ENCODE peak calls at places on chromosome 4, in five cellular contexts. I, D, H, U and S are unnamed samples.

GRCh38 chr4:55906999-55907398 is 41.7 kb upstream of the CEP135 start:
- DNase-seq in I (peak; percentile 1), D (no peak), H (no peak), U (no peak), S (peak; percentile 15)

GRCh38 chr4:106080376-106080775 is 185.1 kb downstream of the NPNT start:
- DNase-seq in I (peak; percentile 17), D (no peak), H (no peak), U (no peak), S (no peak)

GRCh38 chr4:126772662-126773061 is 860.1 kb upstream of the INTU start:
- DNase-seq in I (no peak), D (no peak), H (no peak), U (no peak), S (no peak)

GRCh38 chr4:109046549-109047171 is 255.8 kb downstream of the COL25A1 start:
- DNase-seq in I (peak; percentile 66), D (no peak), H (no peak), U (peak; percentile 71), S (no peak)

GRCh38 chr4:98293089-98293887 is 32.1 kb downstream of the RAP1GDS1 start:
- DNase-seq in I (peak; percentile 69), D (no peak), H (no peak), U (no peak), S (no peak)

GRCh38 chr4:6621556-6621927 is 18.9 kb upstream of the MRFAP1 start:
- DNase-seq in I (no peak), D (no peak), H (no peak), U (no peak), S (no peak)

GRCh38 chr4:182307746-182308145 is 64.5 kb downstream of the TENM3 start:
- DNase-seq in I (peak; percentile 86), D (no peak), H (no peak), U (peak; percentile 98), S (no peak)

GRCh38 chr4:163251204-163251603 is 81.2 kb downstream of the NPY1R start:
- DNase-seq in I (no peak), D (no peak), H (no peak), U (no peak), S (no peak)

GRCh38 chr4:63528592-63528991 is 880.7 kb downstream of the TECRL start:
- DNase-seq in I (peak; percentile 15), D (no peak), H (no peak), U (no peak), S (no peak)

GRCh38 chr4:121370729-121371325 is 10.0 kb downstream of the QRFPR start:
- DNase-seq in I (peak; percentile 64), D (no peak), H (peak; percentile 27), U (peak; percentile 54), S (peak; percentile 72)

GRCh38 chr4:56821394-56822263 is at the start of gene SPINK2:
- DNase-seq in I (no peak), D (peak; percentile 66), H (peak; percentile 75), U (no peak), S (peak; percentile 59)

GRCh38 chr4:8340721-8341680 is 71.4 kb downstream of the HTRA3 start:
- DNase-seq in I (peak; percentile 25), D (no peak), H (no peak), U (no peak), S (no peak)

GRCh38 chr4:170721812-170722373 is 632.1 kb upstream of the AADAT start:
- DNase-seq in I (no peak), D (no peak), H (no peak), U (no peak), S (no peak)

GRCh38 chr4:76822294-76822693 is 75.7 kb downstream of the SOWAHB start:
- DNase-seq in I (no peak), D (no peak), H (no peak), U (no peak), S (no peak)

GRCh38 chr4:165718660-165719059 is 154.4 kb upstream of the TLL1 start:
- DNase-seq in I (no peak), D (no peak), H (no peak), U (no peak), S (no peak)

GRCh38 chr4:55554453-55555030 is 7.8 kb upstream of the CLOCK start:
- DNase-seq in I (peak; percentile 79), D (no peak), H (peak; percentile 40), U (peak; percentile 62), S (no peak)

GRCh38 chr4:150297861-150298474 is 219.7 kb downstream of the DCLK2 start:
- DNase-seq in I (peak; percentile 86), D (no peak), H (peak; percentile 48), U (peak; percentile 79), S (peak; percentile 71)

GRCh38 chr4:3295837-3296624 is 3.2 kb downstream of the RGS12 start:
- DNase-seq in I (no peak), D (no peak), H (no peak), U (no peak), S (no peak)

GRCh38 chr4:168569066-168569908 is 72.4 kb downstream of the PALLD start:
- DNase-seq in I (no peak), D (no peak), H (no peak), U (no peak), S (peak; percentile 26)

DNA sequence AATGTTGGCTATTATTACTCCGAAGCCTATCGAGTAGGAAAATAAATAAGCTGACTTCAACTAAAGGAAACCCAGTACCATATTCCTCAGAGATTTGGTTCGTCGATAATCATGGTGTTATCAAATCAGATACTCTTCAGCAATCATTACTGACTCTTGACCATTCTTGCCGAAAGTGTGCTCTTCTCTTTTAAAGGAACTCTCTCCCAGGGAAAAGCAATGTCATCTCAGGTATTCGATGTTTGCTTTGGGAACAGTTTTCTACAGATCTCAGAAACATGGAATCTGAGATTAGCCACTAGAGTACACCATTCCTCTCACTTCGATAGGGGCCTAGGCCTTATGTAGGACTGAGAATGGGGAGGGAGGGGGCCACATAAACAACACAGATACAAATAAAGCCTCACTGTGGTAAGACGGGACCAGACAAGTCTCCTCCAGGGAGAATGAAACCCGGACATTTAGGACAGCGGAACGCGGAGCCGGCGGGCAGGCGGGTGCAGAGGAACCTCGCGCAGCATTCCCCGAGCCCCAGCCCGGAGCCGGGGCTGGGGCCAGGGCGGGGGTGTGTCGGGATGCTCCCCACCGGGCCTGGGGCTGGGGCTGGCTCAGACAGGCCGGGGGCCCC is 586 bp downstream of the DNAJB14 start:
- DNase-seq in I (peak; percentile 29), D (no peak), H (peak; percentile 42), U (peak; percentile 43), S (no peak)
- TF ChIP-seq CTCF in I (peak; percentile 9), D (no peak), H (peak; percentile 41), U (no peak), S (no peak)

DNA sequence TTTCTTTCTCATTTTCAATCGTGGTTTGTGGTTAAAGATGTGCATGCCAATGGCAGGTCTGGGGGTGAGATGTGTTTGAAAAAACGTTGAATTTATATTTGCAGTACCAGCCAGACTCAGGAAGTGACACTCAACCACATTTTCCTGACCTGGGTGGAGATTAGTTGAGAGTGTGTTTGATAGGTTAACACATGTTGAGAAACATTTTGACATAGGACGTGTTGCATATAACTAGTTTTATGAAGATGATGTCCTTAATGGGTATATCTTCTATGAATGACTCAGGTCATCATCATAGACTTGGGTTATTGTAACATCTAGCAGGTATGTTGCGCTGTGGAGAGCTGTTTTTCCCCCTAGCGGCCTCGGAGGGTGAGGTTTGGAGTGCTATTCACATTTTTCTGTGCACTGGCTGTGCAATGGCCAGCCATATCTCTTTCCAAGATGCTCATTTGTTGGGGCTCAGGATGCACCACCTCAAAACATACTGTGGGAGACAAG is 21.7 kb upstream of the CD38 start:
- DNase-seq in I (peak; percentile 32), D (peak; percentile 53), H (peak; percentile 67), U (peak; percentile 55), S (peak; percentile 90)
- TF ChIP-seq CTCF in I (peak; percentile 2), D (peak; percentile 66), H (peak; percentile 70), U (peak; percentile 41), S (peak; percentile 73)

DNA sequence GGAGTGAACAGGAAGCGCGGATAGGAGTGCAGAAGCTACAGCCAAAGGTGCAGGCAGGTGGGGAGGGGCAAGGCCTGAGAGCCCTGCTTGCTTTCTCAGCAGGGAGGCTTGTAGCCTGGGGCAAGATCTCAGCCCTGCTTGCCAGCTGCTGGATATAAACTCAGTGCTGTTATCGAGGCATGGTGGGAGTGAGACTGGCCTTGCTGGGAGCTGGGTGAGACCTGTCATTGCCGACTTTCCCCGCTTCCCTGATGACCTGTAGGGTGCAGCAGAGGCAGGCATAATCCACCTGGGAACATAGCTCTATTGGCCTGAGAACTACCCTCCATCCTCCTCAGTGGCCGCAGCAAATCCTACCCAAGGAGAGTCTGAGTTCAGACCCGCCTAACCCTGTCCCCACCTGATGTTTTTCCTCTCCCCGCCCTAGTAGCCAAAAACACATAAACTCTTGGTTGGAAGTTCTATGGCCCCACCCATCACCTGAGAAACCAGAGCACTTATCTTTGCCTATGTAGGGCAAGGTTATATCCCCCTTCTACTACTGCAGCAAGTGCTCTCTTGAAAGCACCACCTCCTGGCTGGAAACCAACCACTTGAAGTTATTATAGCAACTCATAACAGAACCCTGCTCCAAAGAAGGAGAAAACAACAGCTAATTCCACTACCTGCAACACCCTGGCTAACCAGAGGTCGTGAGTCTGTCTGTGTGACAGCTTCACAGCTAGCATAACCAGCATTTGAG is 80.7 kb downstream of the FHIP1A start:
- DNase-seq in I (no peak), D (no peak), H (no peak), U (no peak), S (no peak)
- TF ChIP-seq CTCF in I (no peak), D (no peak), H (peak; percentile 27), U (no peak), S (no peak)

GRCh38 chr4:83364312-83364711 is 29.7 kb upstream of the HPSE start:
- DNase-seq in I (no peak), D (no peak), H (no peak), U (no peak), S (no peak)

GRCh38 chr4:83358410-83358809 is 23.8 kb upstream of the HPSE start:
- DNase-seq in I (peak; percentile 85), D (no peak), H (no peak), U (peak; percentile 78), S (no peak)

GRCh38 chr4:83361416-83362196 is 27.0 kb upstream of the HPSE start:
- DNase-seq in I (no peak), D (no peak), H (peak; percentile 9), U (no peak), S (no peak)

GRCh38 chr4:83360018-83360417 is 25.4 kb upstream of the HPSE start:
- DNase-seq in I (no peak), D (no peak), H (no peak), U (no peak), S (no peak)

DNA sequence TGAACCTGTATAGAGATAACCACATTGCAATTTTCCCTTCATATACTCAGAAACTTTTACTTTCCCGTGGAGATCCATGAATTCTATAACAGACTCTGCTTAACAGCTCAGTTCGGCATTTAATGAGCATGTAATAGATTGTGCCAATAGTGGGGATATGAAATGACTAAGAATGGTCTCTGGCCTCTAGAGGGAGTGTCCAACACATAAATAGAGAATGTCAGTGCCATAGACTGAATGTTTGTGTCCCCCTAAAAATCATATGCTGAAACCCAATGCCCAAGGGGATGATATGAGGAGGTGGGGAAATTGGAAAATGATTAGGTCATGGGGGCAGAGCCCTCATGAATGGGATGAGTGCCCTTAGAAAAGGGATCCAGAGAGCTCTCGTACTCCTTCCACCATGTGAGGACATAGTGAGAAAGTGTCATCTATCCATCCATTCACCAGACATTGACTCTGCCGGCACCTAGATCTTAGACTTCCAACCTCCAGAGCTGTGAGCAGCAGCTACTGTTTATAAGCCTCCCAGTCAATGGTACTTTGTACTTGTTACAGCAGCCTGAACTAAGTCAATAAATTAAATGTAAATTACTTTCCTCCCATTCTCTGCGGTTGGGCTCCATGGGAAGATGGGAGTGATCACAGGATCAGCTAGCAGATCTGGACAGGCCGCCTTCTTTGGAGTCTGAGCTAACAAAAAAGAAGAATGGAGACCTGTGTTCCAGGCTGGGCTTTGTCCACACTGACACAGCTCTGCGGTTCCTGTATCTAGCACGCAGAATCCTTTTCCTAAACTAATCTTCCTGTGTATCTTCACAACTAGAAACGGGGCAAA is 28.1 kb upstream of the HPSE start:
- DNase-seq in I (peak; percentile 64), D (no peak), H (peak; percentile 63), U (peak; percentile 43), S (no peak)
- TF ChIP-seq CTCF in I (peak; percentile 67), D (no peak), H (peak; percentile 88), U (peak; percentile 56), S (peak; percentile 30)

GRCh38 chr4:9898596-9899345 is 117.3 kb downstream of the DRD5 start:
- DNase-seq in I (peak; percentile 69), D (no peak), H (no peak), U (no peak), S (peak; percentile 36)
- TF ChIP-seq CTCF in I (peak; percentile 50), D (no peak), H (peak; percentile 26), U (no peak), S (no peak)